ENCODE peak calls at places on chromosomes 1 and 21, in seven cellular contexts. T is mammary epithelial cell, Q is neural progenitor cell, C is prostate gland, H is epithelial cell of esophagus, L is fibroblast of pulmonary artery, K is HFFc6. M is an unnamed sample.

GRCh38 chr1:107389410-107390075 is 248.7 kb downstream of the NTNG1 start:
- DNase-seq in K (no peak), H (no peak), L (no peak), C (no peak), T (no peak), Q (no peak), M (no peak)

GRCh38 chr1:34164510-34165381 is at the start of gene CSMD2:
- DNase-seq in C (no peak), K (peak), T (peak), L (peak), Q (peak), H (peak), M (no peak)

GRCh38 chr1:94247146-94248094 is 10.0 kb upstream of the ARHGAP29 start:
- DNase-seq in L (peak), C (peak), Q (peak), H (peak), T (peak), K (peak), M (peak)

GRCh38 chr1:151326619-151327222 is 495 bp downstream of the PI4KB start:
- DNase-seq in Q (no peak), H (peak), C (peak), T (peak), L (peak), K (no peak), M (peak)

GRCh38 chr1:88935522-88936222 is 44.3 kb upstream of the GTF2B start:
- DNase-seq in H (peak), L (peak), Q (peak), C (no peak), T (no peak), K (peak), M (no peak)

GRCh38 chr1:7587726-7588456 is 183.2 kb upstream of the VAMP3 start:
- DNase-seq in K (no peak), Q (no peak), L (no peak), H (no peak), C (no peak), T (no peak), M (no peak)

GRCh38 chr1:94801919-94802546 is 18.1 kb upstream of the SLC44A3 start:
- DNase-seq in Q (peak), T (peak), K (peak), L (peak), C (peak), H (peak), M (no peak)

GRCh38 chr1:231215676-231216385 is 25.2 kb upstream of the GNPAT start:
- DNase-seq in K (no peak), H (no peak), L (no peak), Q (no peak), T (no peak), C (no peak), M (no peak)

GRCh38 chr1:195577748-195578147 is 1030.5 kb downstream of the KCNT2 start:
- DNase-seq in T (no peak), L (no peak), C (no peak), H (no peak), K (no peak), Q (no peak), M (no peak)

GRCh38 chr1:43272161-43272560 is 2.4 kb downstream of the TMEM125 start:
- DNase-seq in K (no peak), L (no peak), T (no peak), C (no peak), H (no peak), Q (no peak), M (no peak)

GRCh38 chr1:58047265-58047858 is 499.2 kb downstream of the OMA1 start:
- DNase-seq in C (no peak), T (no peak), K (no peak), L (peak), Q (peak), H (peak), M (no peak)

GRCh38 chr1:176559474-176560390 is 96.8 kb downstream of the PAPPA2 start:
- DNase-seq in K (peak), L (peak), H (peak), Q (peak), T (peak), C (peak), M (no peak)

GRCh38 chr1:151199860-151200581 is 1.7 kb downstream of the PIP5K1A start:
- DNase-seq in L (peak), C (no peak), T (peak), Q (no peak), H (peak), K (peak), M (no peak)

GRCh38 chr1:85569122-85569521 is 11.4 kb upstream of the CCN1 start:
- DNase-seq in Q (no peak), T (peak), H (peak), C (no peak), L (peak), K (peak), M (no peak)

GRCh38 chr21:29146726-29147125 is 16.3 kb downstream of the MAP3K7CL start:
- DNase-seq in H (no peak), L (no peak), Q (no peak), C (no peak), K (no peak), T (no peak), M (no peak)

GRCh38 chr1:62530516-62531154 is 66.7 kb upstream of the ANGPTL3 start:
- DNase-seq in T (peak), L (peak), K (peak), C (peak), H (peak), Q (peak), M (no peak)

GRCh38 chr1:40049745-40050144 is 9.2 kb downstream of the CAP1 start:
- DNase-seq in K (no peak), C (no peak), H (peak), Q (no peak), T (no peak), L (no peak), M (no peak)

GRCh38 chr1:158078569-158079080 is 85.2 kb downstream of the KIRREL1 start:
- DNase-seq in K (no peak), C (no peak), H (no peak), L (no peak), Q (no peak), T (no peak), M (no peak)

GRCh38 chr1:65284229-65284628 is 25.1 kb upstream of the DNAJC6 start:
- DNase-seq in C (no peak), T (no peak), Q (no peak), K (no peak), L (no peak), H (no peak), M (no peak)

GRCh38 chr1:52306227-52307006 is 59.6 kb downstream of the CC2D1B start:
- DNase-seq in C (peak), Q (no peak), L (no peak), T (no peak), K (no peak), H (no peak), M (no peak)

GRCh38 chr1:56190975-56191768 is 388.2 kb downstream of the PLPP3 start:
- DNase-seq in Q (peak), T (no peak), L (no peak), H (peak), K (peak), C (no peak), M (no peak)

GRCh38 chr1:195899762-195900352 is 708.4 kb downstream of the KCNT2 start:
- DNase-seq in L (peak), T (peak), Q (no peak), K (peak), C (no peak), H (peak), M (no peak)

GRCh38 chr1:48499211-48499610 is 27.2 kb upstream of the SPATA6 start:
- DNase-seq in H (no peak), K (no peak), L (no peak), C (no peak), T (no peak), Q (no peak), M (no peak)

GRCh38 chr1:21618059-21618458 is 51.1 kb downstream of the RAP1GAP start:
- DNase-seq in T (no peak), Q (no peak), K (no peak), C (no peak), H (no peak), L (no peak), M (no peak)

GRCh38 chr1:67685558-67686271 is 714 bp downstream of the GADD45A start:
- DNase-seq in T (peak), L (peak), K (no peak), Q (peak), C (peak), H (peak), M (peak)

GRCh38 chr1:73914994-73915393 is 283.0 kb downstream of the LRRIQ3 start:
- DNase-seq in Q (peak), H (no peak), L (no peak), K (no peak), T (no peak), C (no peak), M (no peak)

GRCh38 chr1:245500546-245500945 is 345.8 kb downstream of the KIF26B start:
- DNase-seq in L (peak), Q (no peak), H (peak), C (peak), T (peak), K (peak), M (no peak)

GRCh38 chr1:230807029-230807428 is 59.8 kb downstream of the CAPN9 start:
- DNase-seq in Q (no peak), T (no peak), K (no peak), L (no peak), H (no peak), C (no peak), M (no peak)

GRCh38 chr1:24155011-24155782 is 12.3 kb upstream of the IL22RA1 start:
- DNase-seq in Q (peak), H (peak), L (no peak), C (peak), T (peak), K (no peak), M (no peak)

GRCh38 chr1:41557751-41558455 is 73.4 kb upstream of the EDN2 start:
- DNase-seq in K (no peak), L (no peak), Q (no peak), H (no peak), C (no peak), T (no peak), M (no peak)

GRCh38 chr1:53431725-53432306 is 27.4 kb upstream of the DMRTB1 start:
- DNase-seq in Q (no peak), H (no peak), C (no peak), T (no peak), K (no peak), L (no peak), M (no peak)

GRCh38 chr1:53431244-53431643 is 28.0 kb upstream of the DMRTB1 start:
- DNase-seq in C (no peak), H (no peak), T (no peak), L (no peak), K (no peak), Q (no peak), M (no peak)

GRCh38 chr1:53435151-53435550 is 24.0 kb upstream of the DMRTB1 start:
- DNase-seq in C (no peak), Q (no peak), K (no peak), H (no peak), T (no peak), L (no peak), M (no peak)

GRCh38 chr1:53430779-53431178 is 28.4 kb upstream of the DMRTB1 start:
- DNase-seq in K (no peak), T (no peak), H (no peak), C (no peak), Q (peak), L (no peak), M (no peak)

DNA sequence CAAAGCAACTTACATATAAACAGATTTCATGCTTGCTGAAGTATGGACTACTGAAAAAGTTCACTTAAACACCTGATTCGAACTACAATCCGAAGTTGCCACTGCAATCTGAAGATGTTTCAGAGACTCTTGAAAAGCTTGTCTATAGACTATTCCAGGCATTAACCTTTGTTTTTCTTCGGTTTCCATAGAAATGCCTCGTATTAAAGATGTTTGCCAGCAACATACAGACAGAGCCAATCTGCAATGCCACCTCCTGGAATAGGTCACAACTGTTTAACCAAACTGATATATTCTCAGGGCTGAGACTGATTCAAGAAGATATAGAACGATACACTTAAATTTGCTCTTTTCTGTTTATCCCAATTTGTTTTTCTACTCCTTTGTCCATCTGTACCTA is 28.9 kb upstream of the DMRTB1 start:
- DNase-seq in L (no peak), C (no peak), K (peak), T (no peak), H (no peak), Q (no peak), M (no peak)
- TF ChIP-seq CTCF in L (no peak), C (no peak), K (no peak), T (no peak), H (no peak), Q (no peak), M (no peak)

GRCh38 chr1:159925713-159926066 is 383 bp upstream of the TAGLN2 start:
- DNase-seq in Q (no peak), L (no peak), T (peak), C (peak), K (no peak), H (peak), M (no peak)

GRCh38 chr1:159922499-159923202 is 2.7 kb downstream of the TAGLN2 start:
- DNase-seq in L (peak), H (no peak), T (no peak), Q (no peak), K (no peak), C (no peak), M (no peak)

GRCh38 chr1:159924791-159925712 is at the start of gene TAGLN2:
- DNase-seq in K (peak), H (peak), Q (peak), L (peak), T (peak), C (peak), M (peak)

GRCh38 chr1:159923203-159924024 is 1.9 kb downstream of the TAGLN2 start:
- DNase-seq in T (peak), C (peak), K (peak), H (peak), Q (no peak), L (peak), M (peak)

DNA sequence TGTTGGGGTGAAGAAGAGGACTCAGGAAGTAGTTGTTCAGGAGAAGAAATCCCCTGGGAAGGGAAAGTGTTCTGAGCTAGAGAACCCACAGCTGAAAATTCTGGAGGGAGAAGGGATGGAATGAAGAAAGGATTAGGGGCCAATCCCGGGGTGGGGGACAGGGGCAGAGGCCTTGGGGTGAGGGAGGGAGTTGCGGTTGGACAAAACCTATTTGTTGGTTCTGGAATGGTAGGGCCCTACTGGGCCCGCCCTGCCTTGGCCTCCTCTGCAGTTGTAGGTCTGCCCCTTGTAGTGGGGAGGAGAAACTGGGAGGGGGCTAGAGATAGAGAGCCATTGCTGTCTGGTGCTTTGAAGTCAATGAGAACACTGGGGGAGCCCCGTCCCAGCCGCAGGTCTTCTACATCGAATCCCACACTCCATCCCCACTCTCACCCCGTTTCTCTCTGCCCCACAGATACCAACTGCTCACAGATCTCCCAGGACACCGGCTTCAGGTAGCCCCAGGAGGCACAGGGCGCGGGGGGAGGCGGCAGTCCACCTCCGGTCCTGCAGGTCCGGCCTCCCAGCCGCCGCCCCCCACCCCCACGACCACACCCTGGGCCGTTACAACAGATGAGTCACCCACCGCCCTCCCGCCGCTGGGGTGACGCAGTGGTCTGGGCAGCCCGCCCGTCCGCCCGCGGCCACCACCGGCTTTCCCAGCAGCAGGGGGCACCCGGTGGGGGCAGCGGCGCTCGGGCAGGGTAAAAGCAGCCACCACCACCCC is 1.1 kb downstream of the TAGLN2 start:
- DNase-seq in T (peak), K (peak), H (peak), Q (no peak), C (peak), L (peak), M (peak)
- TF ChIP-seq CTCF in T (no peak), K (peak), H (no peak), Q (no peak), C (no peak), L (no peak), M (no peak)

DNA sequence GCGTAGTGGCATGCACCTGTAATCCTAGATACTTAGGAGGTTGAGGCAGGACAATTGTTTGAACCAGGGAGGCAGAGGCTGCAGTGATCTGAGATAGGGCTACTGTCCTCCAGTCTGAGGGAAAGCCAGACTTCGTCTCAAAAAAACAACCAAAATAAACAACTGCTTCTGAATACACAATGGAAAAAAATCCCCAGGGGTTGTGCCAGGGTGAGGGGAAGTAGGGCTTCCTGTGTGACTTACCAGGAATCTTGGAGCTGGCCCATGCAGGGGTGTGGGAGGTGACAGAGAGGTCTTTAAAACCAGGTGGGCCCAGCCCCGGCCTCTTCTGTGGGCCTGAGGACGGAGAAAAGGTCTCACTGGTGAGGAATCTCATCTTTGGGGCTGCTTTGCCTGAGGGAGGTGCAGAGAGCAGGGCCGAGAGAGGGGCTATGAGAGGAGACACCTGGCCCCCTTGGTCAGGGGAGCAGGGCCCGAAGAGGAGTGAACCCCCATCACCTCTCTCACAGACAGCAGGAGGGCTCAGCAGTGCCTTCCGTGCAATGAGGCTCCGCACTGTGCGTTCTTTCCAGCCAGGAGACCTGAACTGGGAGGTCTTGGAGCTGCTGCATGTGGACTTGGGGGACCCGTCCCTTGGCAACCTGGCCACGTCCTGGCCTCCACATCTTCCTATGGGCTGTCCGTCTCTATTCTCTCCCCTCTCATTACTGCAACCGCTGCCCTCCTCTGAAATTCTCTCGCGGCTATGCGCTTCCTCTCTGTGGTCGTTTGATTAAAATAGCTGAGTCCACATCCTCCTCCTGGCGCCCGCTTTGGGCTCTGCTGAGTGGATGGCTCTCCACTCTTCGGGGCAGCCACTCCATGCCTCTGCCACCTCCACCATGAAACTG is 10.7 kb downstream of the PLA2G5 start:
- DNase-seq in L (peak), Q (no peak), T (no peak), C (no peak), K (no peak), H (no peak), M (no peak)
- TF ChIP-seq CTCF in L (no peak), Q (no peak), T (no peak), C (no peak), K (no peak), H (no peak), M (no peak)

DNA sequence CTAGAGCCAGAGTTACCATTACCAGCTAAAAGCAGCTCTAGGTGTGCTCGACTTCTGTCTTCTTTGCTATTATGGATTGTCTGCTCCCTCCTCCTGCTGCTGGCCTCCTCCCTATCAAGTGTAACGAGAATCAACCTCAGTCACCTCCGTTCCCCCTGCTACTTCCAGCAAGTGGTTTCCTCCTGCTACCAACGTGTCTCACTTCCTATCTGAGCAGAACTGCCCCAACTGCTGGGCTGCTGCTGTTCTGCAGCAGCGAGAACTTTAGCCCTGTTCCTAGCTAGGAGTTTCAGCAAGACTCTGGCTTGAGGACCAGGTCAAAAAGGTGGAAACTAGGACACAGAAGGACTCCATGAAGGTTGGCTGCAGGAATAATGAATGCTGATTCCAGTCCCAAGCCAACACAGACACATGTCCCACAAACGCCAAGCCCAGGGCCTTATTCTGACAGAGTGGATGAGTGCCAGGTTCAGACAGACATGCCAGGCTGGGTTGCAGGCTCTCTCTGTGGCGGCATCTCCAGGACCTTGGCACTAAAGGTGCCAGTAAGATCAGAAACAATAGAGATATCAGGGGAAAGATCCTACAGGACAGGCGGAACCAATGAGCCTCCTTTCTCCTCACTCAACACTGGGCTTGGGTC is 46.9 kb downstream of the CD34 start:
- DNase-seq in L (no peak), H (no peak), T (no peak), Q (no peak), K (no peak), C (no peak), M (no peak)
- TF ChIP-seq CTCF in L (no peak), H (no peak), T (no peak), Q (no peak), K (no peak), C (no peak), M (no peak)

GRCh38 chr1:29706936-29707335 is 470.6 kb downstream of the PTPRU start:
- DNase-seq in Q (peak), K (no peak), L (peak), H (peak), C (no peak), T (peak), M (no peak)
- TF ChIP-seq CTCF in Q (peak), K (peak), L (peak), H (peak), C (no peak), T (peak), M (peak)

GRCh38 chr21:44742418-44743153 is 31.2 kb upstream of the TSPEAR start:
- DNase-seq in H (peak), T (peak), C (no peak), K (peak), L (peak), Q (no peak), M (no peak)
- TF ChIP-seq CTCF in H (peak), T (peak), C (no peak), K (peak), L (peak), Q (peak), M (no peak)

GRCh38 chr1:38502772-38503171 is 356.8 kb downstream of the RRAGC start:
- DNase-seq in K (no peak), T (no peak), H (no peak), L (no peak), Q (peak), C (no peak), M (no peak)
- TF ChIP-seq CTCF in K (no peak), T (no peak), H (no peak), L (no peak), Q (peak), C (no peak), M (no peak)

GRCh38 chr1:18041685-18042355 is 65.8 kb upstream of the IGSF21 start:
- DNase-seq in C (no peak), T (no peak), K (no peak), Q (peak), H (no peak), L (no peak), M (no peak)
- TF ChIP-seq CTCF in C (no peak), T (no peak), K (no peak), Q (peak), H (no peak), L (no peak), M (no peak)

M was measured in CD14-positive monocyte.